ENCODE peak calls at places on chromosomes 2 and 18, in nine cellular contexts. U, S, M, X, L, J, W, F and K are unnamed samples. For H3K4me1, the result is how much of the 10 kb centered on the place peaks cover.

GRCh38 chr2:222318026-222318711 is 19.4 kb upstream of the PAX3 start:
- DNase-seq in F (peak), J (peak), U (peak), M (peak), X (peak), S (peak), L (peak), W (no peak), K (no peak)

GRCh38 chr2:30334738-30335426 is 103.5 kb downstream of the LBH start:
- DNase-seq in W (no peak), L (no peak), U (no peak), M (no peak), F (no peak), X (no peak), S (peak), J (no peak), K (no peak)

GRCh38 chr2:14716319-14716718 is 83.8 kb downstream of the LRATD1 start:
- DNase-seq in U (no peak), W (no peak), M (no peak), F (no peak), S (no peak), J (no peak), X (no peak), L (no peak), K (no peak)

GRCh38 chr2:233832869-233833812 is 21.2 kb downstream of the HJURP start:
- DNase-seq in M (no peak), X (peak), S (peak), W (no peak), J (peak), F (no peak), U (no peak), L (peak), K (no peak)

GRCh38 chr2:1911811-1912210 is 167.5 kb upstream of the PXDN start:
- DNase-seq in J (no peak), F (no peak), M (no peak), S (no peak), U (peak), L (no peak), W (no peak), X (no peak), K (peak)

GRCh38 chr2:173109253-173110188 is 33.9 kb downstream of the MAP3K20 start:
- DNase-seq in S (peak), X (peak), U (no peak), W (no peak), L (peak), J (no peak), F (no peak), M (no peak), K (no peak)

GRCh38 chr18:59323931-59324622 is 5.6 kb upstream of the CPLX4 start:
- DNase-seq in S (no peak), J (no peak), W (no peak), M (no peak), U (no peak), X (no peak), F (no peak), L (peak), K (no peak)

GRCh38 chr2:185222311-185222710 is 516.3 kb upstream of the FSIP2 start:
- DNase-seq in W (no peak), J (no peak), M (no peak), X (no peak), L (no peak), F (no peak), U (no peak), S (no peak), K (no peak)

GRCh38 chr2:46561731-46562450 is 82.5 kb downstream of the TMEM247 start:
- DNase-seq in S (no peak), J (no peak), W (no peak), U (no peak), M (no peak), L (no peak), F (no peak), X (peak), K (no peak)

GRCh38 chr2:171923206-171923605 is 945 bp downstream of the HAT1 start:
- DNase-seq in J (peak), X (peak), F (no peak), U (no peak), M (no peak), S (peak), L (peak), W (no peak), K (no peak)

GRCh38 chr2:84175340-84175739 is 283.7 kb downstream of the SUCLG1 start:
- DNase-seq in M (no peak), U (no peak), X (no peak), J (no peak), F (no peak), L (no peak), W (no peak), S (no peak), K (no peak)

GRCh38 chr2:99888617-99889016 is 253.8 kb downstream of the AFF3 start:
- DNase-seq in F (no peak), W (no peak), X (no peak), J (no peak), L (no peak), M (no peak), S (no peak), U (no peak), K (no peak)

GRCh38 chr18:8659609-8660242 is 45.6 kb upstream of the MTCL1 start:
- DNase-seq in U (peak), W (no peak), X (no peak), F (no peak), J (no peak), S (no peak), L (no peak), M (no peak), K (no peak)

GRCh38 chr2:189092936-189093335 is 86.6 kb downstream of the COL5A2 start:
- DNase-seq in X (peak), M (no peak), U (no peak), L (peak), J (no peak), F (no peak), S (no peak), W (no peak), K (peak)

GRCh38 chr18:32244863-32245262 is 55.0 kb downstream of the MEP1B start:
- DNase-seq in W (no peak), S (no peak), L (no peak), F (no peak), J (no peak), M (no peak), X (no peak), U (no peak), K (no peak)

GRCh38 chr2:127415593-127416485 is 2.4 kb upstream of the PROC start:
- DNase-seq in W (peak), J (peak), S (peak), M (peak), L (no peak), F (peak), U (peak), X (no peak), K (no peak)

GRCh38 chr18:45252474-45252873 is 362.8 kb upstream of the SLC14A2 start:
- DNase-seq in S (no peak), M (no peak), J (no peak), L (no peak), U (no peak), X (no peak), W (no peak), F (no peak), K (no peak)

GRCh38 chr2:233329489-233330135 is 22.0 kb downstream of the SAG start:
- DNase-seq in L (no peak), X (peak), M (no peak), U (no peak), F (peak), S (no peak), J (no peak), W (no peak), K (no peak)

GRCh38 chr2:42794271-42795046 is 2.1 kb upstream of the HAAO start:
- DNase-seq in U (no peak), W (no peak), L (no peak), M (no peak), J (no peak), S (peak), X (peak), F (no peak), K (no peak)

GRCh38 chr2:1993711-1994682 is 249.7 kb upstream of the PXDN start:
- DNase-seq in W (no peak), S (no peak), U (no peak), L (no peak), X (peak), M (no peak), J (no peak), F (no peak), K (no peak)

GRCh38 chr2:27823564-27823963 is 52.0 kb downstream of the MRPL33 start:
- DNase-seq in X (no peak), S (no peak), F (no peak), M (no peak), J (no peak), U (no peak), L (no peak), W (no peak), K (no peak)

GRCh38 chr18:48594725-48595124 is 55.9 kb downstream of the CTIF start:
- DNase-seq in U (no peak), X (no peak), L (no peak), M (no peak), F (no peak), J (no peak), W (no peak), S (no peak), K (no peak)

GRCh38 chr2:235063501-235063961 is 111.7 kb downstream of the SH3BP4 start:
- DNase-seq in X (no peak), W (no peak), U (no peak), M (peak), F (no peak), J (no peak), S (no peak), L (no peak), K (no peak)

GRCh38 chr2:32905270-32905669 is 41.5 kb upstream of the LTBP1 start:
- DNase-seq in M (no peak), F (no peak), J (no peak), X (no peak), U (no peak), L (no peak), W (no peak), S (no peak), K (no peak)

GRCh38 chr2:10185046-10185445 is 62.5 kb downstream of the RRM2 start:
- DNase-seq in S (no peak), X (peak), L (no peak), U (no peak), J (no peak), M (no peak), W (no peak), F (no peak), K (no peak)

GRCh38 chr2:24779121-24779520 is 14.1 kb downstream of the PTRHD1 start:
- DNase-seq in W (no peak), X (no peak), J (no peak), U (no peak), S (peak), L (no peak), M (no peak), F (no peak), K (no peak)

GRCh38 chr2:205984381-205984780 is 101.6 kb downstream of the INO80D start:
- DNase-seq in L (no peak), F (no peak), U (no peak), X (no peak), S (no peak), W (no peak), J (no peak), M (no peak), K (no peak)

GRCh38 chr2:163011035-163011434 is 172.5 kb upstream of the KCNH7 start:
- DNase-seq in M (no peak), X (no peak), W (no peak), L (no peak), S (no peak), U (no peak), F (no peak), J (no peak), K (no peak)

GRCh38 chr2:230067990-230068657 is 600 bp downstream of the SLC16A14 start:
- DNase-seq in J (peak), U (peak), L (peak), M (peak), F (peak), X (peak), S (peak), W (no peak), K (no peak)

GRCh38 chr2:224145751-224146355 is 106.8 kb upstream of the SERPINE2 start:
- DNase-seq in W (no peak), U (no peak), M (no peak), S (peak), X (peak), F (no peak), J (no peak), L (peak), K (no peak)

GRCh38 chr2:69514406-69514805 is 77.2 kb upstream of the NFU1 start:
- DNase-seq in M (no peak), S (no peak), L (peak), U (peak), J (peak), W (no peak), X (peak), F (no peak), K (no peak)

GRCh38 chr2:24722141-24722790 is 70.9 kb downstream of the PTRHD1 start:
- DNase-seq in F (no peak), L (no peak), S (no peak), M (no peak), U (no peak), X (no peak), W (no peak), J (no peak), K (no peak)

GRCh38 chr2:236745420-236746210 is 176.0 kb downstream of the ACKR3 start:
- DNase-seq in U (no peak), F (no peak), J (no peak), L (peak), S (peak), M (no peak), X (peak), W (peak), K (peak)

GRCh38 chr2:128363991-128364390 is 45.3 kb upstream of the HS6ST1 start:
- DNase-seq in S (no peak), L (no peak), F (no peak), J (no peak), M (no peak), W (no peak), U (no peak), X (peak), K (no peak)

GRCh38 chr2:52882974-52883373 is 884.6 kb upstream of the CHAC2 start:
- DNase-seq in F (no peak), W (no peak), L (no peak), U (no peak), X (no peak), M (no peak), S (no peak), J (no peak), K (no peak)

GRCh38 chr18:26103579-26103978 is 13.2 kb upstream of the SS18 start:
- DNase-seq in U (no peak), J (peak), W (no peak), L (no peak), S (peak), F (no peak), M (no peak), X (no peak), K (no peak)

GRCh38 chr2:124563415-124563814 is 538.3 kb downstream of the CNTNAP5 start:
- DNase-seq in W (no peak), U (no peak), S (no peak), J (no peak), X (no peak), L (no peak), F (no peak), M (no peak), K (no peak)

GRCh38 chr2:145692971-145693478 is 1173.1 kb upstream of the ZEB2 start:
- DNase-seq in X (peak), S (peak), M (no peak), F (no peak), U (no peak), W (no peak), J (no peak), L (peak), K (no peak)

GRCh38 chr2:40096360-40096759 is 317.3 kb upstream of the THUMPD2 start:
- DNase-seq in L (peak), M (no peak), U (no peak), F (no peak), J (no peak), W (no peak), S (peak), X (peak), K (no peak)

DNA sequence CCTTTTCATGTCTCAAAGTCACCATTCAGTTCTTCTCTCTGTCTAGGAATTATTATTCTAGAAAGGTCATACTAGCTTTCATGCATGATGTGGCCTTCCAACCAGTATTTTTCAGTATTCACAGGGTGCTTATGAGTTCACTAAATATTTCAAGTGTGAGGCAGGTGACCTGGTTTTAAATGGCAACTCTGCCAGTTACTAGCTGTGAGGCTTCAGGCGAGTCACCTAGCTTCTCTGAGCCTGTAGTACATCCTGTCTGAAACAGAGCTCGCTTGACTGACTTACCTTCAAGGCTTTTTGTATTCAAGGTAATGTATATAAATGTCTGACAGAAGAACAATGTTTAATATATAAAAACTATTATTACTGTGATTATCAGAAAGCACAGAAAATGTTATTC is 19.4 kb upstream of the ACVR1 start:
- DNase-seq in X (no peak), L (peak), M (no peak), U (no peak), J (no peak), W (no peak), F (no peak), S (no peak), K (no peak)
- H3K4me3 ChIP-seq in X (no peak), L (no peak), M (no peak), U (no peak), J (no peak), W (no peak), F (no peak), S (no peak), K (no peak)

DNA sequence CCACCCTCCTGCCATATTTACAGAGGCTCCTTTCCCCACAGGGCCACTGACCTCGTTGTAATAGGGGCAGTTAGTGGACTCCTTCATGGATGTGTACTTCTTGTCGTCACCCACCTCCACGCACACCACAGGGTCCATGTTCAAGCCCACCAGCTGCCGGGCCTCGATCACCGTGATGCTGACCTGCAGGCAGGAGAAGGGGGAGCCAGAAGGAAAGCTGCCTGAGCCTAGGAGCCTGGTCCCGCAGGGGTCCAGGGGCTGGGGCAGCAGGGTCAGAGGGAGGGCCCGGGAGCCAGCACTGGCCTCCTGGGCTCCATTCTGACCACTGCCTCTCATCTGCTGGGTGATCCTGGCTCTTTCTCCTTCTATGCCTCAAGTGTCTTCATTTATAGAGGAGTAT is 17.0 kb upstream of the OTOF start:
- DNase-seq in J (no peak), F (no peak), L (no peak), X (no peak), S (no peak), W (no peak), U (peak), M (no peak), K (no peak)
- H3K4me1 ChIP-seq in J (under half), F (under half), L (under half), X (under half), S (under half), W (under half), U (under half), M (under half), K (under half)

DNA sequence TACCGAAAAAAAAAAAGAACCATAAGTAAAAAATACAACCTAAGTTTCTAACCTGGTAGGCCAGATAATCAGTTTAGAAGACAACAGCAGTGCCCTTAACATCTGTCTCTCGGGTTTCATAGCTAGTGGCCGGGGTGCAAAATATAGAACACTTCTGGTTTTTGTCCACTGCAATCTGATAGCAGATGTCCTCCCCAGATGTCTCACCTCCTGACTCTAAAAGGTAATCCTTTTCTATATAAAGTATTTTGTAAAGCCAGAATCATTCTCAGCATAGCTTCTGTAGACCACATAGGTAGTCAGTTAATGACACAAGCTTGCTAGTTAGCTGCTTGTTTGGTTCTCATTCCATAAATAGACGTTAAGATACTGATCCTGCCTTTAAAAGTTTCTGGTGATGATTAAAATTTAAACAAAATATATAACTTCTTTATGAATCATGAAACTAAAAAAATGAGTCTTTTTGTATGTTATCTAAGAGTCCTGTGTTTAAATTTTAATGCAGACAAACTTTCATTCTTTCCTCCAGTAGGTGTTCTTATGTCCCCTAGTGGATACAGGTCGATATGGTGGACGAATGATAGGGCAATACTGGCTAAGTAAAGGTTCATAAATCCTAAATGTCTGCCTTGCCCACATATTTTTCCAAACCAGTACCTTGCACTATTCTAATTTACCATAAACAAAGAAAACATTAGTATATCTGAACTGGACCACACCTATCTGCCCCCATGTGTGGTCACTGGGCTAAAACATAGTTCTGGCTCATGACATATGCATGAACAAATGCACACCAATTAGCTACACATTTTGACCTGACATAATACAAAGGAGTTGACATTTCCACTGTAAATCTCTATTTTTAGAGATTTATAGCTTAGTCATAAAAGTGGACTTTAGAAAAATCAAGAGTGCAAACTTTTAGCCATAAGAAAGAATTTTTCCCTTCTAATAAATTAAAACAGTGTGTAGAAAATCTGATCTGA is 171.0 kb downstream of the SRBD1 start:
- DNase-seq in M (no peak), L (peak), X (peak), U (no peak), S (peak), J (no peak), F (no peak), W (no peak), K (no peak)
- TF ChIP-seq CTCF in M (no peak), L (peak), X (peak), U (no peak), S (peak), J (peak), F (no peak), W (no peak), K (no peak)

DNA sequence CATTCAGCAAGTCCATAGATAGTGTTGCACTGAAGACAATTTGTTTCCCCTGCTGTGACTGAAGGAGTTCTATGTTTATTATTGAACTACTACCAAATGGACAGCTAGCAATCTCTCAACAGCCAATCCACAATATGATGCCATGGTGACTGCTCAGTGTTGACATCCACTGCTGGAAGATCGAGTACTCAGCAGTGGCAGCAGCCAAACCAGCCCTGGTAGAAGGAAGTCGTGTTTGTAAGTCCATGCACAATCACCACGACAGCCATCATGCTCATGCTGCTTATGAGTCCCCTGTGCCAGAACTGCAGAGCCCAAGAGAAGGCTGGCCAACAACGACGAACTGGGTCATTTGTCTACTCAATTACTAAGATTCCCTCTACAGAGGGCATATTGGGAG is 66.4 kb downstream of the OSR1 start:
- DNase-seq in L (no peak), X (no peak), F (no peak), W (no peak), U (no peak), M (no peak), S (no peak), J (no peak), K (no peak)
- H3K4me3 ChIP-seq in L (no peak), X (no peak), F (no peak), W (no peak), U (no peak), M (no peak), S (no peak), J (no peak), K (no peak)

DNA sequence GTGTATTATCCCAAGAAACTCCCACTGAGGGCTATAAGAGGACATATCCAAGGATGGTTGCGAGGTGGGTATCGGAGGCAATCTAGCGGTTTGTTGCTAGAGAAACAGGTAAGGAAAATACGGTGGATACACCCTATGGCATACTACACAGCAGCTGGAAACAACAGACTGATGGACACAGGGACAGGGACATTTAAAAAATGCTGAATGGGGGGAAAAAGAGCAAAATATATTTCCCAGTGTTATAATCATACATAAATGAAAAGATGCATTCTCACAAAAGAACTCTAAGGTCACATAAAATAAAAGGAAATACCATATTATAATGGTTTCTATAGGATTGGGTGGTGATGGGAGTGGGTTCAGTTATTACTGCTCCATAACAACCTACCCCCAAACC is 95.9 kb downstream of the SMC6 start:
- DNase-seq in W (no peak), X (no peak), S (no peak), M (no peak), J (no peak), U (no peak), F (no peak), L (no peak), K (no peak)
- H3K4me1 ChIP-seq in W (under half), X (under half), S (under half), M (under half), J (under half), U (under half), F (under half), L (under half), K (under half)